ENCODE peak calls at places on chromosome 6, in five cellular contexts. A is germinal center, Z is mesenchymal stem cell, N is T-cell, H is hepatic stellate cell. B is an unnamed sample.

GRCh38 chr6:113103618-113104390 is 753.3 kb upstream of the MARCKS start:
- DNase-seq in A (no peak), Z (peak; percentile 78), N (no peak), H (no peak), B (no peak)

GRCh38 chr6:158815915-158816314 is 3.3 kb downstream of the EZR start:
- DNase-seq in A (no peak), Z (no peak), N (no peak), H (no peak), B (no peak)

GRCh38 chr6:53322188-53323029 is 26.3 kb downstream of the ELOVL5 start:
- DNase-seq in A (no peak), Z (peak; percentile 53), N (no peak), H (no peak), B (no peak)

GRCh38 chr6:168264593-168265335 is 54.8 kb downstream of the DACT2 start:
- DNase-seq in A (no peak), Z (no peak), N (no peak), H (no peak), B (peak; percentile 52)

GRCh38 chr6:37502703-37503485 is 3.2 kb upstream of the CCDC167 start:
- DNase-seq in A (peak; percentile 45), Z (no peak), N (peak; percentile 75), H (no peak), B (no peak)

GRCh38 chr6:148927581-148927980 is 180.8 kb downstream of the UST start:
- DNase-seq in A (no peak), Z (no peak), N (no peak), H (no peak), B (no peak)

GRCh38 chr6:30163090-30163917 is at the start of gene TRIM15:
- DNase-seq in A (no peak), Z (no peak), N (no peak), H (no peak), B (no peak)

GRCh38 chr6:158758464-158758863 is 60.7 kb downstream of the EZR start:
- DNase-seq in A (no peak), Z (peak; percentile 26), N (no peak), H (no peak), B (no peak)

GRCh38 chr6:162907876-162908481 is 180.2 kb downstream of the PACRG start:
- DNase-seq in A (no peak), Z (peak; percentile 5), N (no peak), H (no peak), B (peak; percentile 15)

GRCh38 chr6:133995296-133995695 is 42.3 kb downstream of the TBPL1 start:
- DNase-seq in A (no peak), Z (no peak), N (no peak), H (no peak), B (no peak)

GRCh38 chr6:108161724-108162282 is 4.0 kb upstream of the NR2E1 start:
- DNase-seq in A (no peak), Z (no peak), N (no peak), H (no peak), B (no peak)

GRCh38 chr6:167127785-167128531 is 5.1 kb downstream of the CCR6 start:
- DNase-seq in A (no peak), Z (no peak), N (no peak), H (no peak), B (no peak)

GRCh38 chr6:169490830-169491229 is 211.0 kb downstream of the WDR27 start:
- DNase-seq in A (no peak), Z (no peak), N (no peak), H (no peak), B (no peak)